ENCODE peak calls at places on chromosomes 1 and 21, in five cellular contexts. R is GM23248, J is MM.1S, X is SK-N-SH, C is neural progenitor cell. Q is an unnamed sample. For H3K9me3 and H3F3A, the result is how much of the 10 kb centered on the place peaks cover.

GRCh38 chr1:15180945-15181523 is 27.5 kb downstream of the TMEM51 start:
- DNase-seq in C (no peak), R (no peak), X (no peak), J (no peak), Q (no peak)

GRCh38 chr21:44962481-44962966 is 22.7 kb downstream of the SLX9 start:
- DNase-seq in R (peak), C (no peak), X (no peak), J (no peak), Q (no peak)

GRCh38 chr1:218869276-218869675 is 304.4 kb upstream of the LYPLAL1 start:
- DNase-seq in J (no peak), X (no peak), C (no peak), R (no peak), Q (no peak)

GRCh38 chr1:172745014-172745413 is 86.1 kb downstream of the FASLG start:
- DNase-seq in C (peak), X (peak), J (peak), R (peak), Q (peak)

GRCh38 chr1:43530483-43531452 is at the start of gene PTPRF:
- DNase-seq in C (peak), R (peak), J (peak), X (peak), Q (peak)

GRCh38 chr1:15937706-15938168 is 38.2 kb downstream of the ZBTB17 start:
- DNase-seq in C (no peak), X (no peak), J (no peak), R (peak), Q (peak)

GRCh38 chr1:1990222-1990621 is 13.4 kb downstream of the CFAP74 start:
- DNase-seq in R (peak), X (no peak), J (no peak), C (no peak), Q (no peak)

GRCh38 chr1:153032677-153033308 is 1.8 kb downstream of the SPRR1B start:
- DNase-seq in R (peak), X (peak), C (peak), J (peak), Q (peak)

GRCh38 chr1:117161887-117162286 is 40.3 kb upstream of the TRIM45 start:
- DNase-seq in R (no peak), X (no peak), J (no peak), C (no peak), Q (peak)

GRCh38 chr1:150186789-150187559 is 37.3 kb downstream of the PLEKHO1 start:
- DNase-seq in C (peak), X (peak), J (peak), R (peak), Q (peak)

GRCh38 chr1:193060938-193061337 is 1.5 kb downstream of the RO60 start:
- DNase-seq in J (peak), R (peak), X (peak), C (no peak), Q (no peak)

GRCh38 chr1:901108-901859 is 22.4 kb upstream of the SAMD11 start:
- DNase-seq in R (no peak), J (no peak), C (peak), X (no peak), Q (no peak)

GRCh38 chr1:21289700-21290545 is at the start of gene ECE1:
- DNase-seq in X (peak), J (peak), C (peak), R (peak), Q (peak)

GRCh38 chr1:180521474-180522203 is 19.3 kb upstream of the ACBD6 start:
- DNase-seq in R (peak), J (no peak), C (no peak), X (no peak), Q (peak)
- TF ChIP-seq EZH2phosphoT487 in R (no peak), J (no peak), C (no peak), X (no peak), Q (no peak)

GRCh38 chr1:248752981-248753525 is 2.5 kb downstream of the LYPD8 start:
- DNase-seq in X (no peak), J (no peak), R (no peak), C (no peak), Q (no peak)

GRCh38 chr1:248753715-248754280 is 1.8 kb downstream of the LYPD8 start:
- DNase-seq in X (no peak), R (no peak), J (no peak), C (no peak), Q (no peak)

GRCh38 chr1:248748211-248748610 is 7.3 kb downstream of the LYPD8 start:
- DNase-seq in X (no peak), C (no peak), R (no peak), J (no peak), Q (no peak)

GRCh38 chr1:248752119-248752931 is 3.2 kb downstream of the LYPD8 start:
- DNase-seq in J (no peak), X (no peak), R (peak), C (peak), Q (no peak)

GRCh38 chr1:248751635-248752034 is 3.9 kb downstream of the LYPD8 start:
- DNase-seq in X (no peak), C (no peak), R (no peak), J (no peak), Q (no peak)
- H3K9me3 ChIP-seq in X (under half), C (under half), R (under half), J (under half), Q (under half)

DNA sequence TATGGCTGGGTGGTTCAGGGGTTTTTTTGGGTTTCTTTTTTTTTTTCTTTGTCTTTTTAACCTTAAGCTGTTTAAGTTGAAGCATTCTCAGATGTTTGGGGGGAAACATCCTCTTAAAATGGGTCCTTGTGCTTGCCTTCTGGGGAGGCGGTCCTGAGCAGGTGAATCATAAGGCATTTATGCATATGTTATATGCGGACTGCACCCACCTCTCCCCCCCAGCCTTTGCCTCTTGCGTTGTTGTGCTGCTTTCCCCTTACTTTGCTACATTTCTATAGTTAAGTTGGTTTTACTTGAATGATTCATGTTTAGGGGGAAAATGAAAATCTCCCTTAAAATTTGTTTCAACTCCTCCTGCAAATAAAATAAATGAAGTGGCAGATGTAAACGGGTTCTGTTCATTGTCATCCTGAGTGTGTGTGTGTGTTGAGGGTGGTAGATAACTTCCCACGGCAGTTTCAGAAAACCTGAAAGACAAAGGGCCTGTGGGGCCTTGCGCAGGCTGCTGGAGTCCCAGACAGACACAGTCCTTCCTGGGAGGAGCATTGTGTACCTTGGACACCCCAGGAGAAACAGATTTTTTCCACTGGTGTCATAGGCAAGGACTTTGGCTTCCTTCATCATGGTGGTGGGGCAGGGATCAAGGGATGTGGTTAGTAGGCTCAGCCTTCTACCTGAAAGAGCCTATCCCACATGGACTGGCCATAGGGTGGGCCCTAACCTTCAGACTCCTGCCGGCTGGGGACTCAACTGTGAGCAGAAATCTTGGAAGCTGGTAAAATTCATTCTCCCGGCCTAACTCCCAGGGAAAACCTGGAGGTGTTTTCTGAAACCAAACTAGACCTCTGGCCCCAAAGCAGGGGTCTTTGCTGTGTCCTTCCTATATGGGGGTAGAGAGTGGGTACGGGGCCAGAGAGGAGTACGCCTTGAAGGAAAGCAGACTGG is 926 bp upstream of the SH3D21 start:
- DNase-seq in C (no peak), X (no peak), J (no peak), R (peak), Q (no peak)
- H3F3A ChIP-seq in C (under half), X (under half), J (under half), R (under half), Q (under half)

DNA sequence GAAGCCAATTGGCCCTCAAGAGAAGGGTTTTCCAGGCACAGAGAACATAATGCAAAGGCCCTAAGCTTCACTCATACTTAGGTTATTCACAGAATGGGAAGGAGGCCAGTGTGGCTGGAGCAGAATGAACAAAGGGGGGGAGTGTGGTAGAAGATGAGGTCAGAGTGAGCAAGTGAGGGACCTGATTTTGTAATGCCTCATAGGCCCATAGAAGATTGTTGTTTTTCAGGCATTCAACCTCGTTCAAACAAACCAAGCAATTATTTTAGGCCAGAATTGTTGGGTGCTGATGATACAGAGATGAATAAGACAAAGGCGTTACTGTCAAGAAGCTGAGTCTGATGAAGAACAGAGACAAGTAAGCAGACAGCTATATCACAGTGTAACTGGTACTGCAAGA is 54.5 kb upstream of the RAP1A start:
- DNase-seq in J (no peak), X (no peak), R (peak), C (no peak), Q (peak)
- TF ChIP-seq EZH2phosphoT487 in J (no peak), X (no peak), R (no peak), C (no peak), Q (no peak)

Q was measured in PC-3.